ENCODE peak calls at places on chromosomes 4 and X, in eight cellular contexts. G is lower leg skin, U is H1, Y is prostate gland, P is GM12891, K is K562, S is suprapubic skin, B is HCT116. M is an unnamed sample.

GRCh38 chr4:149555146-149555545 is 260.5 kb downstream of the IQCM start:
- DNase-seq in Y (no peak), P (no peak), U (no peak), G (no peak), K (no peak), S (no peak), B (no peak), M (no peak)

GRCh38 chr4:53676402-53676871 is 85.2 kb upstream of the LNX1 start:
- DNase-seq in P (no peak), G (no peak), K (no peak), U (no peak), S (no peak), B (no peak), Y (peak), M (no peak)

GRCh38 chr4:128757712-128758111 is 51.8 kb upstream of the JADE1 start:
- DNase-seq in K (no peak), Y (peak), P (no peak), B (no peak), S (no peak), U (no peak), G (no peak), M (no peak)

GRCh38 chr4:8241211-8241779 is 28.3 kb upstream of the HTRA3 start:
- DNase-seq in K (no peak), S (no peak), G (no peak), B (no peak), U (no peak), P (no peak), Y (no peak), M (no peak)

GRCh38 chr4:40612831-40613230 is 16.8 kb downstream of the RBM47 start:
- DNase-seq in G (no peak), U (no peak), S (no peak), P (no peak), K (no peak), B (no peak), Y (peak), M (no peak)

GRCh38 chr4:90695411-90695810 is 568.2 kb downstream of the CCSER1 start:
- DNase-seq in S (no peak), B (no peak), P (no peak), G (no peak), Y (no peak), U (no peak), K (no peak), M (no peak)

GRCh38 chrX:30275498-30275897 is 28.6 kb downstream of the MAGEB1 start:
- DNase-seq in S (no peak), K (no peak), P (no peak), Y (no peak), G (no peak), B (peak), U (no peak), M (no peak)

GRCh38 chr4:102641796-102642195 is 119.0 kb downstream of the MANBA start:
- DNase-seq in U (no peak), K (no peak), P (no peak), B (no peak), G (no peak), S (no peak), Y (no peak), M (no peak)

GRCh38 chrX:102892103-102892502 is 45.0 kb upstream of the RAB40AL start:
- DNase-seq in K (no peak), Y (no peak), G (no peak), U (no peak), P (no peak), B (no peak), S (no peak), M (no peak)

GRCh38 chr4:17561195-17561909 is 15.6 kb upstream of the LAP3 start:
- DNase-seq in U (no peak), Y (no peak), B (no peak), G (peak), K (no peak), P (no peak), S (no peak), M (no peak)

GRCh38 chr4:75564023-75564422 is 8.2 kb downstream of the ODAPH start:
- DNase-seq in U (no peak), P (no peak), K (no peak), B (no peak), G (no peak), S (no peak), Y (no peak), M (no peak)

GRCh38 chr4:14994242-14994641 is 8.0 kb upstream of the CPEB2 start:
- DNase-seq in Y (no peak), B (no peak), U (no peak), K (no peak), P (no peak), S (no peak), G (no peak), M (peak)

GRCh38 chr4:46999584-46999983 is 6.2 kb upstream of the GABRA4 start:
- DNase-seq in G (no peak), K (no peak), U (no peak), S (no peak), B (no peak), P (no peak), Y (no peak), M (no peak)

GRCh38 chr4:149549911-149550310 is 265.7 kb downstream of the IQCM start:
- DNase-seq in G (no peak), P (no peak), Y (no peak), U (no peak), B (no peak), K (no peak), S (no peak), M (no peak)

GRCh38 chr4:138494931-138495330 is 252.8 kb upstream of the SLC7A11 start:
- DNase-seq in B (peak), P (no peak), G (no peak), Y (no peak), S (no peak), K (no peak), U (peak), M (peak)

GRCh38 chrX:22164770-22165388 is 107.8 kb upstream of the CBLL2 start:
- DNase-seq in P (no peak), B (no peak), S (no peak), K (no peak), Y (no peak), U (no peak), G (no peak), M (no peak)

GRCh38 chr4:150818661-150819060 is 196.4 kb downstream of the LRBA start:
- DNase-seq in U (no peak), G (no peak), B (no peak), P (no peak), S (no peak), Y (no peak), K (no peak), M (no peak)

GRCh38 chr4:155602351-155603140 is 64.1 kb upstream of the GUCY1A1 start:
- DNase-seq in U (no peak), Y (no peak), P (no peak), K (no peak), B (no peak), G (no peak), S (no peak), M (no peak)

GRCh38 chr4:84258905-84259830 is 239.9 kb downstream of the NKX6-1 start:
- DNase-seq in Y (no peak), K (peak), G (no peak), P (no peak), U (peak), B (peak), S (no peak), M (peak)

GRCh38 chr4:167232805-167233522 is 1.3 kb downstream of the SPOCK3 start:
- DNase-seq in Y (no peak), K (no peak), P (no peak), U (peak), G (no peak), S (no peak), B (no peak), M (no peak)

GRCh38 chr4:38803833-38804653 is 548 bp downstream of the TLR1 start:
- DNase-seq in S (no peak), Y (no peak), G (no peak), B (no peak), K (no peak), U (no peak), P (no peak), M (no peak)

GRCh38 chr4:188417181-188417580 is 277.9 kb downstream of the TRIML1 start:
- DNase-seq in G (no peak), Y (no peak), K (no peak), P (no peak), S (no peak), U (no peak), B (no peak), M (no peak)

GRCh38 chr4:1011022-1011694 is at the start of gene FGFRL1:
- DNase-seq in U (peak), S (peak), K (peak), G (peak), P (peak), Y (peak), B (peak), M (peak)

GRCh38 chrX:22135171-22135711 is 103.1 kb downstream of the PHEX start:
- DNase-seq in U (no peak), P (no peak), Y (peak), S (no peak), B (no peak), G (no peak), K (no peak), M (no peak)

GRCh38 chr4:186304816-186305520 is 39.0 kb downstream of the F11 start:
- DNase-seq in P (no peak), G (peak), Y (no peak), U (no peak), S (no peak), B (no peak), K (no peak), M (no peak)

GRCh38 chrX:386768-387575 is at the start of gene PPP2R3B:
- DNase-seq in Y (peak), G (peak), B (peak), U (peak), S (peak), P (peak), K (peak), M (no peak)
- TF ChIP-seq POLR2A in Y (peak), G (no peak), B (peak), U (no peak), S (no peak), P (peak), K (peak), M (peak)

GRCh38 chr4:183165371-183165770 is 66.3 kb downstream of the WWC2 start:
- DNase-seq in G (no peak), B (no peak), K (no peak), U (no peak), Y (no peak), P (no peak), S (no peak), M (no peak)
- TF ChIP-seq POLR2A in G (no peak), B (no peak), K (no peak), U (no peak), Y (no peak), P (no peak), S (no peak), M (no peak)

GRCh38 chrX:24079405-24079804 is 24.6 kb downstream of the EIF2S3 start:
- DNase-seq in U (no peak), B (no peak), Y (no peak), P (no peak), K (no peak), S (no peak), G (no peak), M (no peak)
- TF ChIP-seq POLR2A in U (no peak), B (no peak), Y (no peak), P (peak), K (peak), S (no peak), G (no peak), M (no peak)

GRCh38 chrX:130110379-130111219 is at the start of gene ELF4:
- DNase-seq in S (no peak), G (no peak), P (peak), K (peak), B (no peak), U (no peak), Y (no peak), M (peak)
- TF ChIP-seq POLR2A in S (no peak), G (no peak), P (no peak), K (peak), B (no peak), U (no peak), Y (peak), M (no peak)

DNA sequence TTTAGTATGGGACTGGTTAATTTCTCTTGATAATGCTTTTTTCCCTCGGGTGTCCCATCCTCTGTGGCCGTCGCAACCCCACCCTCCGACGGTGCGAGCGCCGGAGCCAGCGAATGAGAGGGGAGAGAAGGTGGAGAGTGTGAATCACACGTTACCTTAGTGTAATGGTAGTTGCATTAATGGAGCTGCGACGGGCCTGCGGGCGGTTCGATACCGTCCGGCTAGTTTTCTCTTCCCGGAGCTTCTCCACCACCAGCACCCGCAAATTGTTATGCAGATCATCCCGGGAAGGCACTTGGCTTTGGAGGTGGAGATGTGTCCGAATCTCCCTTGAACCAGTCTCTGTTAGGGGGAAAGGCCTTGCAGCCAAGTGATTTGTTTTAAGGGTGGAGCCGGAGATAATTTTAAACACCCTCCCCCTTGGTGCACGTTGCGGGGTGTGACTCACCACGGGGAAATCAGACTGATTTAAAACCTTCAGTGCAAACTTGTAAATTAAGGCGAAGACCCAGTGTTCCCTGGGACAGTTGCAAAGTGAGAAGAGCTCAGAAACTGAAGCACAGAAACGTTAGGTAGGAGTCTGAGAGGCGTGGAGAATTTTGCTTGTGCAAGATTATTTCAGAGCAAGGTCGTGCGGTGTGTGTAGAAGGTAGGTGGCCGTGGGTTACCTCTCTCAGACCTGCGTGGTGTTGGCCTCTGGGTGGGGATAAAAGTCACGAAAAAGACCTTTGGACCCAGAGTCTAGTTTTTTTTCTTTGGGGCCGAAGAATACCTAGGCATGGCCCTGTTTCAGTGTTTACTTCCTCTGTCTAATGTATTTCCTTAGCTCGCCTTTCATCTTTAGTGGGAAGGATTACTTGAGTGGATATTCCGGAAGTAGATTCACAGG is 1.3 kb downstream of the AFF1 start:
- DNase-seq in B (peak), K (peak), P (peak), Y (peak), U (peak), S (no peak), G (peak), M (peak)
- TF ChIP-seq POLR2A in B (no peak), K (peak), P (peak), Y (peak), U (peak), S (peak), G (no peak), M (peak)

DNA sequence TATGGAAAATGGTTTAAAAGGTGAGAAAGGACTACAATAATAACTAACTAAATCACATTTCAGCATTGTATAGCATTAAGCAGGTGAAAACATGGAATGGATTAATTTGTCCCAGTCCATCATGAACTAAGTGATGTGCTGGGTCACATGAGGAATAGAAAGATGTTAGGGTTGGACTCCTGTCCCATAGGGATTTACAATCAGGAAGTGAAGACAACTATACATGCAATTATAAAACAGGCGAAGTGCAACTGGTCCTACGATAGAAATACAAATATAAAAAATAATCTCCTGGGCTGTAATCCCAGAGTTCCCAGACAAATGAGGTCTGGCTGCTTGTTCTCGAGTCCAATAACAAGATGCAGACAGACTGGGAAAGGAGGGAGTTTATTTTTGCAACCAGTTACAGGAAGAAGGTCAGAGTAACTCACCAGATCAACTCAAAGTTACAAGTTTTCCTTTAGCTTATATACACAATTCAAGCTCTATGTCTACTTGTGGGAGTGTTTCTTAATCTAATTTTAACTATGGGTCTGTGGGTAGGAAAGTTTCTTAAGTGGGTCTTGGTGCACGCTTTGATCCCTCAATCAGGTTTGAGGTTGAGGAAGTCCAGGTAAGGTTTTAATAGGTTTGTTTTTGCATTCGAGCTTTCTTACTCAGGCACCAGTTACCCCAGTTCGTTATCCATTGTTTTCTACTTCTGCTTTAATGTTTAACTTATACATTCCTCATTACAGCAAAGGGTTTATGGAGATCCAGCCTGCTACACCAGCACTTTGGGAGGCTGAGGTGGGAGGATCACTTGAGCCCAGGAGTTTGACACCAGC is 50.1 kb downstream of the IGFBP7 start:
- DNase-seq in P (no peak), U (no peak), Y (no peak), B (no peak), S (no peak), K (no peak), G (no peak), M (no peak)
- TF ChIP-seq POLR2A in P (no peak), U (no peak), Y (no peak), B (no peak), S (no peak), K (no peak), G (no peak), M (no peak)

GRCh38 chr4:31041385-31041784 is 321.2 kb downstream of the PCDH7 start:
- DNase-seq in S (no peak), B (no peak), G (no peak), K (no peak), Y (no peak), U (no peak), P (no peak), M (no peak)
- TF ChIP-seq POLR2A in S (no peak), B (no peak), G (no peak), K (no peak), Y (no peak), U (no peak), P (no peak), M (no peak)

GRCh38 chrX:129959493-129959832 is 23.0 kb upstream of the BCORL1 start:
- DNase-seq in Y (no peak), P (no peak), B (no peak), S (no peak), K (peak), G (no peak), U (no peak), M (no peak)

GRCh38 chrX:129958814-129959492 is 23.5 kb upstream of the BCORL1 start:
- DNase-seq in P (no peak), S (no peak), K (no peak), Y (no peak), U (no peak), B (no peak), G (no peak), M (no peak)

GRCh38 chrX:129965166-129965565 is 17.3 kb upstream of the BCORL1 start:
- DNase-seq in B (no peak), S (no peak), G (no peak), Y (no peak), U (no peak), P (no peak), K (no peak), M (no peak)

GRCh38 chrX:129963729-129964128 is 18.7 kb upstream of the BCORL1 start:
- DNase-seq in K (no peak), G (no peak), B (no peak), U (no peak), Y (no peak), P (no peak), S (no peak), M (no peak)

DNA sequence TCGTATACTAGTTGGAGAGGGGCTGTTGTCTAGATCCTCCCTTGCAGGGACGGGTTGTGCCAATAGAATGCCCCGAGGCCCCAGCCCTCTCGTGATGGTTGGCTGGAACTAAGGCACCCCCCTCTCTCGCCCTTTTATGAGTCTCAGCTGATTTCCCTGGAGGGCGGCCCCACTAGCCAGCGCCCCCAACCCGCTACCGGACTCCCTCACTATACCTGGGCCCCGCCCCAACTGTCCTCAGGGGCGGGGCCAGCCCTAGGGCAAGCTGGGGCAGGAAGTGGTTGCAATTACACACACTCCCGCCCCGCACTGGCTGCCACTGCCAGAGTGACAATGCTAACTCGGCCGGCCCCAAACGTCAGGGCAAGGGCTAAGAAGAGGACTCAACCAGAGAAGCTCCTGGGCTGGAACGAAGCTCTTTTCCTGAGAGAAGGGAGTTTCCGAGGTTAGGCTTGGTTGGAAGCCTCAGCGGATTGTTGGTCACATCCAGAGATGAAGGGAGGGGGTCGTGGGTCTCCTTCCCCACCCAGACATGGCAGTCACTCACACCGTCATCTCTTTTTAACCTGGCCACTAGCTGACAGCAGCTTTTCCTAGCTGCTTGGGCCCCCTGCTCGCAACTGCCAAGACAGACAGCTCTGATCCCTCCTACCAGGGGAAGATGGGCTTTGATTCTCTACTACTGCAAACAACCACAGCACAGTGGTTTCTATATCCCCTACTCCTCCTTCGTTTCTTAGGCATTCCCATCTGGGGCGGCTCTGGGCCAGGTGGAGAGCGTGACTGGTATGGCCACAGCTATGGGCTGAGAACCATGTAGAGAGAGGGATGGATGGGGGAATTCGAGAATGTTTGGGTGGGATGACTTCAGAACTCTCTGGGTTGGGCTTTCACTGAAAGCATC is 21.0 kb upstream of the BCORL1 start:
- DNase-seq in S (peak), Y (peak), P (peak), U (peak), B (peak), K (peak), G (peak), M (peak)
- TF ChIP-seq POLR2A in S (no peak), Y (no peak), P (no peak), U (no peak), B (no peak), K (peak), G (no peak), M (peak)

GRCh38 chr4:44704673-44705072 is 21.7 kb downstream of the GNPDA2 start:
- DNase-seq in G (no peak), Y (no peak), K (no peak), P (no peak), B (no peak), U (no peak), S (no peak), M (no peak)
- TF ChIP-seq POLR2A in G (no peak), Y (no peak), K (no peak), P (no peak), B (no peak), U (no peak), S (no peak), M (no peak)

GRCh38 chrX:153981231-153981630 is 8.7 kb downstream of the TMEM187 start:
- DNase-seq in B (no peak), K (no peak), P (no peak), S (no peak), U (no peak), G (no peak), Y (no peak), M (no peak)

GRCh38 chrX:153983321-153983729 is 10.8 kb downstream of the TMEM187 start:
- DNase-seq in S (no peak), U (no peak), B (no peak), G (no peak), Y (no peak), K (no peak), P (no peak), M (no peak)

GRCh38 chrX:153981771-153982533 is 9.4 kb downstream of the TMEM187 start:
- DNase-seq in Y (no peak), G (peak), U (no peak), B (no peak), S (no peak), P (no peak), K (no peak), M (no peak)

GRCh38 chrX:153988493-153988892 is 15.9 kb downstream of the TMEM187 start:
- DNase-seq in U (no peak), Y (no peak), K (no peak), B (no peak), P (no peak), S (no peak), G (no peak), M (no peak)

GRCh38 chrX:153984351-153985178 is 12.0 kb downstream of the TMEM187 start:
- DNase-seq in U (no peak), K (peak), G (no peak), P (no peak), Y (no peak), S (no peak), B (no peak), M (peak)
- TF ChIP-seq POLR2A in U (no peak), K (no peak), G (no peak), P (no peak), Y (no peak), S (no peak), B (no peak), M (no peak)